ENCODE peak calls at places on chromosome 11, in six cellular contexts. One of them, this sample, is unnamed.

GRCh38 chr11:134846776-134847722 is 435.0 kb upstream of the B3GAT1 start:
- DNase-seq in H1: peak
- DNase-seq in SK-N-SH: no peak
- DNase-seq in HepG2: no peak
- DNase-seq in K562: no peak
- DNase-seq in HCT116: no peak
- DNase-seq in this sample: no peak

GRCh38 chr11:94909371-94909820 is 64.0 kb downstream of the CWC15 start:
- DNase-seq in SK-N-SH: no peak
- DNase-seq in K562: no peak
- DNase-seq in HCT116: no peak
- DNase-seq in HepG2: no peak
- DNase-seq in H1: no peak
- DNase-seq in this sample: no peak

GRCh38 chr11:44916797-44917196 is 33.9 kb downstream of the TP53I11 start:
- DNase-seq in H1: no peak
- DNase-seq in SK-N-SH: no peak
- DNase-seq in HepG2: no peak
- DNase-seq in HCT116: no peak
- DNase-seq in K562: no peak
- DNase-seq in this sample: no peak

GRCh38 chr11:93857413-93858185 is 7.2 kb upstream of the VSTM5 start:
- DNase-seq in H1: no peak
- DNase-seq in HepG2: no peak
- DNase-seq in HCT116: no peak
- DNase-seq in SK-N-SH: no peak
- DNase-seq in K562: no peak
- DNase-seq in this sample: no peak

GRCh38 chr11:68302256-68303054 is 9.9 kb upstream of the LRP5 start:
- DNase-seq in H1: no peak
- DNase-seq in HepG2: peak
- DNase-seq in K562: no peak
- DNase-seq in SK-N-SH: peak
- DNase-seq in HCT116: peak
- DNase-seq in this sample: no peak

GRCh38 chr11:33997473-33998347 is 53.8 kb upstream of the CAPRIN1 start:
- DNase-seq in SK-N-SH: peak
- DNase-seq in HepG2: no peak
- DNase-seq in K562: peak
- DNase-seq in HCT116: no peak
- DNase-seq in H1: no peak
- DNase-seq in this sample: no peak

GRCh38 chr11:125091247-125091876 is 20.1 kb downstream of the TMEM218 start:
- DNase-seq in H1: no peak
- DNase-seq in K562: peak
- DNase-seq in HepG2: peak
- DNase-seq in HCT116: no peak
- DNase-seq in SK-N-SH: peak
- DNase-seq in this sample: peak

GRCh38 chr11:23217072-23217471 is 356.8 kb upstream of the CCDC179 start:
- DNase-seq in HCT116: no peak
- DNase-seq in K562: no peak
- DNase-seq in HepG2: no peak
- DNase-seq in SK-N-SH: no peak
- DNase-seq in H1: no peak
- DNase-seq in this sample: no peak

GRCh38 chr11:44609028-44609782 is 43.7 kb downstream of the CD82 start:
- DNase-seq in SK-N-SH: no peak
- DNase-seq in H1: no peak
- DNase-seq in HCT116: no peak
- DNase-seq in K562: no peak
- DNase-seq in HepG2: no peak
- DNase-seq in this sample: no peak

GRCh38 chr11:76798202-76798581 is 15.0 kb downstream of the TSKU start:
- DNase-seq in K562: no peak
- DNase-seq in H1: peak
- DNase-seq in SK-N-SH: no peak
- DNase-seq in HepG2: no peak
- DNase-seq in HCT116: no peak
- DNase-seq in this sample: no peak

GRCh38 chr11:3104051-3104714 is 47.0 kb upstream of the CARS1 start:
- DNase-seq in HepG2: no peak
- DNase-seq in SK-N-SH: peak
- DNase-seq in K562: no peak
- DNase-seq in H1: no peak
- DNase-seq in HCT116: no peak
- DNase-seq in this sample: no peak

GRCh38 chr11:69199583-69200295 is 44.0 kb downstream of the SMIM38 start:
- DNase-seq in SK-N-SH: no peak
- DNase-seq in H1: no peak
- DNase-seq in HCT116: no peak
- DNase-seq in K562: no peak
- DNase-seq in HepG2: no peak
- DNase-seq in this sample: no peak

GRCh38 chr11:77103319-77103718 is 679 bp downstream of the OMP start:
- DNase-seq in SK-N-SH: no peak
- DNase-seq in HCT116: no peak
- DNase-seq in K562: no peak
- DNase-seq in H1: no peak
- DNase-seq in HepG2: no peak
- DNase-seq in this sample: no peak

GRCh38 chr11:66020618-66021357 is 5.5 kb downstream of the CATSPER1 start:
- DNase-seq in K562: peak
- DNase-seq in H1: no peak
- DNase-seq in HepG2: no peak
- DNase-seq in SK-N-SH: no peak
- DNase-seq in HCT116: no peak
- DNase-seq in this sample: no peak

GRCh38 chr11:707817-708420 is 1.9 kb downstream of the EPS8L2 start:
- DNase-seq in HCT116: no peak
- DNase-seq in HepG2: peak
- DNase-seq in SK-N-SH: peak
- DNase-seq in H1: no peak
- DNase-seq in K562: no peak
- DNase-seq in this sample: no peak

GRCh38 chr11:35318977-35319925 is 100.1 kb downstream of the SLC1A2 start:
- DNase-seq in HCT116: no peak
- DNase-seq in HepG2: no peak
- DNase-seq in K562: no peak
- DNase-seq in H1: no peak
- DNase-seq in SK-N-SH: no peak
- DNase-seq in this sample: no peak

GRCh38 chr11:95788921-95789505 is 569 bp downstream of the FAM76B start:
- DNase-seq in K562: peak
- DNase-seq in HepG2: peak
- DNase-seq in H1: no peak
- DNase-seq in SK-N-SH: peak
- DNase-seq in HCT116: no peak
- DNase-seq in this sample: peak

GRCh38 chr11:14657841-14658240 is 14.2 kb downstream of the PDE3B start:
- DNase-seq in SK-N-SH: no peak
- DNase-seq in HepG2: no peak
- DNase-seq in H1: no peak
- DNase-seq in K562: no peak
- DNase-seq in HCT116: no peak
- DNase-seq in this sample: no peak

GRCh38 chr11:105181100-105181499 is 41.5 kb upstream of the CARD18 start:
- DNase-seq in K562: no peak
- DNase-seq in HepG2: no peak
- DNase-seq in H1: no peak
- DNase-seq in SK-N-SH: no peak
- DNase-seq in HCT116: no peak
- DNase-seq in this sample: no peak

GRCh38 chr11:105696000-105696399 is 86.1 kb downstream of the GRIA4 start:
- DNase-seq in SK-N-SH: no peak
- DNase-seq in HCT116: no peak
- DNase-seq in K562: no peak
- DNase-seq in H1: no peak
- DNase-seq in HepG2: no peak
- DNase-seq in this sample: no peak

GRCh38 chr11:96607890-96608558 is 218.2 kb downstream of the JRKL start:
- DNase-seq in K562: no peak
- DNase-seq in HepG2: no peak
- DNase-seq in HCT116: no peak
- DNase-seq in SK-N-SH: no peak
- DNase-seq in H1: no peak
- DNase-seq in this sample: peak

GRCh38 chr11:108559904-108560303 is 33.7 kb downstream of the EXPH5 start:
- DNase-seq in SK-N-SH: no peak
- DNase-seq in HCT116: no peak
- DNase-seq in HepG2: no peak
- DNase-seq in K562: no peak
- DNase-seq in H1: no peak
- DNase-seq in this sample: no peak

GRCh38 chr11:83241291-83241946 is 44.7 kb downstream of the CCDC90B start:
- DNase-seq in HCT116: peak
- DNase-seq in HepG2: peak
- DNase-seq in K562: peak
- DNase-seq in H1: peak
- DNase-seq in SK-N-SH: peak
- DNase-seq in this sample: peak

GRCh38 chr11:10809373-10810199 is 860 bp upstream of the EIF4G2 start:
- DNase-seq in SK-N-SH: no peak
- DNase-seq in K562: peak
- DNase-seq in H1: peak
- DNase-seq in HCT116: peak
- DNase-seq in HepG2: no peak
- DNase-seq in this sample: peak

GRCh38 chr11:61899146-61899841 is 7.9 kb upstream of the FADS3 start:
- DNase-seq in H1: peak
- DNase-seq in K562: peak
- DNase-seq in HCT116: peak
- DNase-seq in HepG2: peak
- DNase-seq in SK-N-SH: peak
- DNase-seq in this sample: peak

GRCh38 chr11:64799256-64799924 is 3.6 kb downstream of the MAP4K2 start:
- DNase-seq in HCT116: no peak
- DNase-seq in SK-N-SH: no peak
- DNase-seq in K562: no peak
- DNase-seq in H1: no peak
- DNase-seq in HepG2: no peak
- DNase-seq in this sample: no peak

GRCh38 chr11:64799925-64800632 is 2.9 kb downstream of the MAP4K2 start:
- DNase-seq in HepG2: peak
- DNase-seq in SK-N-SH: peak
- DNase-seq in K562: no peak
- DNase-seq in HCT116: no peak
- DNase-seq in H1: no peak
- DNase-seq in this sample: no peak

GRCh38 chr11:64801591-64802369 is 1.2 kb downstream of the MAP4K2 start:
- DNase-seq in K562: no peak
- DNase-seq in HepG2: no peak
- DNase-seq in SK-N-SH: peak
- DNase-seq in HCT116: no peak
- DNase-seq in H1: no peak
- DNase-seq in this sample: no peak

GRCh38 chr11:64802370-64803162 is 448 bp downstream of the MAP4K2 start:
- DNase-seq in H1: peak
- DNase-seq in HCT116: no peak
- DNase-seq in SK-N-SH: peak
- DNase-seq in HepG2: no peak
- DNase-seq in K562: no peak
- DNase-seq in this sample: no peak

GRCh38 chr11:64800633-64801464 is 2.2 kb downstream of the MAP4K2 start:
- DNase-seq in HCT116: no peak
- DNase-seq in HepG2: no peak
- DNase-seq in K562: peak
- DNase-seq in H1: no peak
- DNase-seq in SK-N-SH: no peak
- DNase-seq in this sample: no peak
- H3K4me3 ChIP-seq in HCT116: no peak
- H3K4me3 ChIP-seq in HepG2: no peak
- H3K4me3 ChIP-seq in K562: no peak
- H3K4me3 ChIP-seq in H1: no peak
- H3K4me3 ChIP-seq in SK-N-SH: no peak
- H3K4me3 ChIP-seq in this sample: no peak

GRCh38 chr11:8564526-8564925 is 29.5 kb downstream of the STK33 start:
- DNase-seq in H1: no peak
- DNase-seq in K562: no peak
- DNase-seq in SK-N-SH: no peak
- DNase-seq in HCT116: no peak
- DNase-seq in HepG2: no peak
- DNase-seq in this sample: no peak
- TF ChIP-seq YY1 in H1: no peak
- TF ChIP-seq YY1 in K562: no peak
- TF ChIP-seq YY1 in SK-N-SH: no peak
- TF ChIP-seq YY1 in HCT116: no peak
- TF ChIP-seq YY1 in HepG2: no peak
- TF ChIP-seq YY1 in this sample: no peak

GRCh38 chr11:78560066-78560597 is 14.5 kb downstream of the NARS2 start:
- DNase-seq in SK-N-SH: peak
- DNase-seq in K562: no peak
- DNase-seq in H1: no peak
- DNase-seq in HCT116: no peak
- DNase-seq in HepG2: no peak
- DNase-seq in this sample: no peak

GRCh38 chr11:78564037-78564888 is 10.4 kb downstream of the NARS2 start:
- DNase-seq in K562: peak
- DNase-seq in HCT116: peak
- DNase-seq in H1: no peak
- DNase-seq in SK-N-SH: peak
- DNase-seq in HepG2: peak
- DNase-seq in this sample: peak

GRCh38 chr11:78560826-78561484 is 13.7 kb downstream of the NARS2 start:
- DNase-seq in HepG2: peak
- DNase-seq in K562: no peak
- DNase-seq in H1: no peak
- DNase-seq in HCT116: no peak
- DNase-seq in SK-N-SH: no peak
- DNase-seq in this sample: no peak

GRCh38 chr11:78564889-78565467 is 9.7 kb downstream of the NARS2 start:
- DNase-seq in HCT116: no peak
- DNase-seq in HepG2: no peak
- DNase-seq in SK-N-SH: no peak
- DNase-seq in K562: no peak
- DNase-seq in H1: no peak
- DNase-seq in this sample: no peak

DNA sequence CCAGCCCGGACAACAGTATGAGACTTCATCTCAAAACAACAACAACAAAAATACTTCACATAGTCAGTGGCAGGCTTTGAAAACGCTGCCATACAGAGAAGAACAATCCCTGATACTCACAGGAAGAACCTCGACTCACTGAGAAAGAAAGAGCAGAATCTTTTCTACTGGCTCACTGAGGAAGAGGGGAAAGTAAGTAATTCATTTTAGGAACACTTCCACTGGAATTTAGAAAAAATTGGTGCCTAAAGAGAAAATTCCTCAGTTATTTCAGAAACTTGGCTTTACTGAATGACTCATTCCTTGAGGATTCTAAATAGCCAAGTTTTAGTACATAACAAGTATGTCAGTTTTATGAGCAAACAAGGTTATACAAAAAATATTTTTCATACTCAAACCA is 12.3 kb downstream of the NARS2 start:
- DNase-seq in HCT116: no peak
- DNase-seq in SK-N-SH: no peak
- DNase-seq in H1: no peak
- DNase-seq in K562: no peak
- DNase-seq in HepG2: no peak
- DNase-seq in this sample: no peak
- H3K4me3 ChIP-seq in HCT116: no peak
- H3K4me3 ChIP-seq in SK-N-SH: peak
- H3K4me3 ChIP-seq in H1: no peak
- H3K4me3 ChIP-seq in K562: no peak
- H3K4me3 ChIP-seq in HepG2: no peak
- H3K4me3 ChIP-seq in this sample: no peak

GRCh38 chr11:70826541-70826943 is 425.8 kb downstream of the SHANK2 start:
- DNase-seq in H1: peak
- DNase-seq in HCT116: no peak
- DNase-seq in K562: no peak
- DNase-seq in HepG2: no peak
- DNase-seq in SK-N-SH: peak
- DNase-seq in this sample: no peak
- TF ChIP-seq YY1 in H1: no peak
- TF ChIP-seq YY1 in HCT116: no peak
- TF ChIP-seq YY1 in K562: no peak
- TF ChIP-seq YY1 in HepG2: no peak
- TF ChIP-seq YY1 in SK-N-SH: no peak
- TF ChIP-seq YY1 in this sample: no peak